ENCODE peak calls at places on chromosomes 5 and 9, in seven cellular contexts. One of them, this sample, is unnamed.

GRCh38 chr5:581266-581665 is 30.9 kb upstream of the CEP72 start:
- DNase-seq in GM12878: no peak
- DNase-seq in SK-N-SH: no peak
- DNase-seq in testis: peak
- DNase-seq in Peyer's patch: no peak
- DNase-seq in heart right ventricle: no peak
- DNase-seq in tibial nerve: no peak
- DNase-seq in this sample: no peak

GRCh38 chr9:78575791-78576190 is 278.9 kb downstream of the PSAT1 start:
- DNase-seq in GM12878: no peak
- DNase-seq in SK-N-SH: no peak
- DNase-seq in testis: no peak
- DNase-seq in Peyer's patch: no peak
- DNase-seq in heart right ventricle: no peak
- DNase-seq in tibial nerve: no peak
- DNase-seq in this sample: no peak

GRCh38 chr5:76953551-76954382 is 922 bp downstream of the CRHBP start:
- DNase-seq in GM12878: no peak
- DNase-seq in SK-N-SH: peak
- DNase-seq in testis: peak
- DNase-seq in Peyer's patch: no peak
- DNase-seq in heart right ventricle: peak
- DNase-seq in tibial nerve: no peak
- DNase-seq in this sample: peak

GRCh38 chr5:132927355-132927754 is 36.1 kb downstream of the AFF4 start:
- DNase-seq in GM12878: no peak
- DNase-seq in SK-N-SH: no peak
- DNase-seq in testis: no peak
- DNase-seq in Peyer's patch: no peak
- DNase-seq in heart right ventricle: no peak
- DNase-seq in tibial nerve: no peak
- DNase-seq in this sample: no peak

GRCh38 chr9:123327697-123328100 is 28.3 kb upstream of the CRB2 start:
- DNase-seq in GM12878: no peak
- DNase-seq in SK-N-SH: no peak
- DNase-seq in testis: no peak
- DNase-seq in Peyer's patch: no peak
- DNase-seq in heart right ventricle: no peak
- DNase-seq in tibial nerve: no peak
- DNase-seq in this sample: no peak

GRCh38 chr9:118896356-118897000 is 472.8 kb downstream of the BRINP1 start:
- DNase-seq in GM12878: no peak
- DNase-seq in SK-N-SH: peak
- DNase-seq in testis: no peak
- DNase-seq in Peyer's patch: no peak
- DNase-seq in heart right ventricle: no peak
- DNase-seq in tibial nerve: no peak
- DNase-seq in this sample: no peak

GRCh38 chr9:2559212-2560152 is 62.1 kb upstream of the VLDLR start:
- DNase-seq in GM12878: no peak
- DNase-seq in SK-N-SH: peak
- DNase-seq in testis: peak
- DNase-seq in Peyer's patch: peak
- DNase-seq in heart right ventricle: peak
- DNase-seq in tibial nerve: peak
- DNase-seq in this sample: no peak

GRCh38 chr9:8724284-8725018 is 924.9 kb upstream of the DMAC1 start:
- DNase-seq in GM12878: no peak
- DNase-seq in SK-N-SH: no peak
- DNase-seq in testis: peak
- DNase-seq in Peyer's patch: no peak
- DNase-seq in heart right ventricle: no peak
- DNase-seq in tibial nerve: no peak
- DNase-seq in this sample: no peak

GRCh38 chr5:36724429-36725332 is 118.3 kb downstream of the SLC1A3 start:
- DNase-seq in GM12878: peak
- DNase-seq in SK-N-SH: no peak
- DNase-seq in testis: peak
- DNase-seq in Peyer's patch: peak
- DNase-seq in heart right ventricle: peak
- DNase-seq in tibial nerve: peak
- DNase-seq in this sample: peak

GRCh38 chr9:77236693-77237092 is 59.4 kb downstream of the VPS13A start:
- DNase-seq in GM12878: no peak
- DNase-seq in SK-N-SH: no peak
- DNase-seq in testis: no peak
- DNase-seq in Peyer's patch: no peak
- DNase-seq in heart right ventricle: no peak
- DNase-seq in tibial nerve: no peak
- DNase-seq in this sample: no peak

GRCh38 chr5:156391139-156391538 is 64.2 kb downstream of the SGCD start:
- DNase-seq in GM12878: no peak
- DNase-seq in SK-N-SH: no peak
- DNase-seq in testis: no peak
- DNase-seq in Peyer's patch: no peak
- DNase-seq in heart right ventricle: no peak
- DNase-seq in tibial nerve: no peak
- DNase-seq in this sample: no peak

GRCh38 chr5:636951-637350 is 24.8 kb downstream of the CEP72 start:
- DNase-seq in GM12878: no peak
- DNase-seq in SK-N-SH: no peak
- DNase-seq in testis: peak
- DNase-seq in Peyer's patch: no peak
- DNase-seq in heart right ventricle: no peak
- DNase-seq in tibial nerve: no peak
- DNase-seq in this sample: no peak

GRCh38 chr9:7592321-7593319 is 207.0 kb downstream of the DMAC1 start:
- DNase-seq in GM12878: no peak
- DNase-seq in SK-N-SH: peak
- DNase-seq in testis: no peak
- DNase-seq in Peyer's patch: no peak
- DNase-seq in heart right ventricle: no peak
- DNase-seq in tibial nerve: no peak
- DNase-seq in this sample: peak

GRCh38 chr9:19720374-19720773 is 68.5 kb downstream of the SLC24A2 start:
- DNase-seq in GM12878: no peak
- DNase-seq in SK-N-SH: no peak
- DNase-seq in testis: peak
- DNase-seq in Peyer's patch: no peak
- DNase-seq in heart right ventricle: no peak
- DNase-seq in tibial nerve: no peak
- DNase-seq in this sample: peak

GRCh38 chr5:156394642-156395393 is 67.9 kb downstream of the SGCD start:
- DNase-seq in GM12878: no peak
- DNase-seq in SK-N-SH: no peak
- DNase-seq in testis: no peak
- DNase-seq in Peyer's patch: no peak
- DNase-seq in heart right ventricle: no peak
- DNase-seq in tibial nerve: peak
- DNase-seq in this sample: no peak

GRCh38 chr5:168198359-168198758 is 93.1 kb upstream of the WWC1 start:
- DNase-seq in GM12878: no peak
- DNase-seq in SK-N-SH: no peak
- DNase-seq in testis: no peak
- DNase-seq in Peyer's patch: no peak
- DNase-seq in heart right ventricle: no peak
- DNase-seq in tibial nerve: no peak
- DNase-seq in this sample: no peak

GRCh38 chr5:77599676-77600075 is 38.8 kb downstream of the OTP start:
- DNase-seq in GM12878: no peak
- DNase-seq in SK-N-SH: no peak
- DNase-seq in testis: no peak
- DNase-seq in Peyer's patch: no peak
- DNase-seq in heart right ventricle: no peak
- DNase-seq in tibial nerve: no peak
- DNase-seq in this sample: no peak

GRCh38 chr9:131732636-131733340 is 7.1 kb downstream of the RAPGEF1 start:
- DNase-seq in GM12878: no peak
- DNase-seq in SK-N-SH: no peak
- DNase-seq in testis: no peak
- DNase-seq in Peyer's patch: peak
- DNase-seq in heart right ventricle: no peak
- DNase-seq in tibial nerve: no peak
- DNase-seq in this sample: peak

GRCh38 chr9:110095776-110096175 is 112.2 kb downstream of the C9orf152 start:
- DNase-seq in GM12878: no peak
- DNase-seq in SK-N-SH: no peak
- DNase-seq in testis: no peak
- DNase-seq in Peyer's patch: no peak
- DNase-seq in heart right ventricle: no peak
- DNase-seq in tibial nerve: no peak
- DNase-seq in this sample: no peak

GRCh38 chr5:93189707-93190120 is 391.3 kb downstream of the NR2F1-AS1 start:
- DNase-seq in GM12878: no peak
- DNase-seq in SK-N-SH: no peak
- DNase-seq in testis: no peak
- DNase-seq in Peyer's patch: no peak
- DNase-seq in heart right ventricle: no peak
- DNase-seq in tibial nerve: no peak
- DNase-seq in this sample: no peak

DNA sequence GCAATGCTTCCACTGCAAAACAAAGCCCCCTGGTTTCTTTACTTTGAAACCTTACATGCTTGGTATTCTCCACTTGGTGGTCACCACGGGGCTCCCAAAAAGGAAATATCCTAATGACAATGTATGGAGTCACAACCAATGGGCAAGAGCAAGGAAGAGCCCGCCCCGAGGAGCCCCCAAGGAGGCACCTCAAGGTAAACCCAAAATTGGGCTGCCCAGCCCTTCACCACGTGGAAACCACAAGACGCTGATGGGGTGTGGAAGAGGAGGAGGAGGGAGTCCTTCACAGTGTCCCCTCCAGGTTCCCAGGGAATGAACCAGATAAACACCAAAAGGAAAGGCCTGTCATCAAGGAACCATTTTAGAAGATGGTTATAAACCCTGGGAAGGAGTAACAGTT is 3.8 kb downstream of the ROR2 start:
- DNase-seq in GM12878: no peak
- DNase-seq in SK-N-SH: no peak
- DNase-seq in testis: no peak
- DNase-seq in Peyer's patch: no peak
- DNase-seq in heart right ventricle: no peak
- DNase-seq in tibial nerve: no peak
- DNase-seq in this sample: no peak
- H3K4me3 ChIP-seq in GM12878: no peak
- H3K4me3 ChIP-seq in SK-N-SH: no peak
- H3K4me3 ChIP-seq in testis: no peak
- H3K4me3 ChIP-seq in Peyer's patch: no peak
- H3K4me3 ChIP-seq in heart right ventricle: no peak
- H3K4me3 ChIP-seq in tibial nerve: no peak
- H3K4me3 ChIP-seq in this sample: peak

GRCh38 chr9:98380065-98380681 is 124.7 kb upstream of the TBC1D2 start:
- DNase-seq in GM12878: peak
- DNase-seq in SK-N-SH: peak
- DNase-seq in testis: peak
- DNase-seq in Peyer's patch: peak
- DNase-seq in heart right ventricle: no peak
- DNase-seq in tibial nerve: no peak
- DNase-seq in this sample: peak
- TF ChIP-seq CTCF in GM12878: no peak
- TF ChIP-seq CTCF in SK-N-SH: no peak
- TF ChIP-seq CTCF in testis: no peak
- TF ChIP-seq CTCF in Peyer's patch: no peak
- TF ChIP-seq CTCF in heart right ventricle: no peak
- TF ChIP-seq CTCF in tibial nerve: no peak
- TF ChIP-seq CTCF in this sample: no peak

GRCh38 chr5:40831346-40832210 is 3.4 kb downstream of the RPL37 start:
- DNase-seq in GM12878: no peak
- DNase-seq in SK-N-SH: no peak
- DNase-seq in testis: no peak
- DNase-seq in Peyer's patch: no peak
- DNase-seq in heart right ventricle: no peak
- DNase-seq in tibial nerve: no peak
- DNase-seq in this sample: no peak

GRCh38 chr5:40833712-40834229 is 1.3 kb downstream of the RPL37 start:
- DNase-seq in GM12878: no peak
- DNase-seq in SK-N-SH: no peak
- DNase-seq in testis: no peak
- DNase-seq in Peyer's patch: no peak
- DNase-seq in heart right ventricle: no peak
- DNase-seq in tibial nerve: no peak
- DNase-seq in this sample: no peak

GRCh38 chr5:40829748-40830305 is 5.2 kb downstream of the RPL37 start:
- DNase-seq in GM12878: no peak
- DNase-seq in SK-N-SH: no peak
- DNase-seq in testis: no peak
- DNase-seq in Peyer's patch: no peak
- DNase-seq in heart right ventricle: no peak
- DNase-seq in tibial nerve: no peak
- DNase-seq in this sample: no peak

GRCh38 chr5:40834391-40834848 is 602 bp downstream of the RPL37 start:
- DNase-seq in GM12878: no peak
- DNase-seq in SK-N-SH: no peak
- DNase-seq in testis: peak
- DNase-seq in Peyer's patch: peak
- DNase-seq in heart right ventricle: no peak
- DNase-seq in tibial nerve: peak
- DNase-seq in this sample: no peak

GRCh38 chr5:40832345-40832744 is 2.7 kb downstream of the RPL37 start:
- DNase-seq in GM12878: no peak
- DNase-seq in SK-N-SH: no peak
- DNase-seq in testis: no peak
- DNase-seq in Peyer's patch: no peak
- DNase-seq in heart right ventricle: no peak
- DNase-seq in tibial nerve: no peak
- DNase-seq in this sample: no peak
- H3K4me3 ChIP-seq in GM12878: peak
- H3K4me3 ChIP-seq in SK-N-SH: peak
- H3K4me3 ChIP-seq in testis: no peak
- H3K4me3 ChIP-seq in Peyer's patch: no peak
- H3K4me3 ChIP-seq in heart right ventricle: no peak
- H3K4me3 ChIP-seq in tibial nerve: no peak
- H3K4me3 ChIP-seq in this sample: peak

DNA sequence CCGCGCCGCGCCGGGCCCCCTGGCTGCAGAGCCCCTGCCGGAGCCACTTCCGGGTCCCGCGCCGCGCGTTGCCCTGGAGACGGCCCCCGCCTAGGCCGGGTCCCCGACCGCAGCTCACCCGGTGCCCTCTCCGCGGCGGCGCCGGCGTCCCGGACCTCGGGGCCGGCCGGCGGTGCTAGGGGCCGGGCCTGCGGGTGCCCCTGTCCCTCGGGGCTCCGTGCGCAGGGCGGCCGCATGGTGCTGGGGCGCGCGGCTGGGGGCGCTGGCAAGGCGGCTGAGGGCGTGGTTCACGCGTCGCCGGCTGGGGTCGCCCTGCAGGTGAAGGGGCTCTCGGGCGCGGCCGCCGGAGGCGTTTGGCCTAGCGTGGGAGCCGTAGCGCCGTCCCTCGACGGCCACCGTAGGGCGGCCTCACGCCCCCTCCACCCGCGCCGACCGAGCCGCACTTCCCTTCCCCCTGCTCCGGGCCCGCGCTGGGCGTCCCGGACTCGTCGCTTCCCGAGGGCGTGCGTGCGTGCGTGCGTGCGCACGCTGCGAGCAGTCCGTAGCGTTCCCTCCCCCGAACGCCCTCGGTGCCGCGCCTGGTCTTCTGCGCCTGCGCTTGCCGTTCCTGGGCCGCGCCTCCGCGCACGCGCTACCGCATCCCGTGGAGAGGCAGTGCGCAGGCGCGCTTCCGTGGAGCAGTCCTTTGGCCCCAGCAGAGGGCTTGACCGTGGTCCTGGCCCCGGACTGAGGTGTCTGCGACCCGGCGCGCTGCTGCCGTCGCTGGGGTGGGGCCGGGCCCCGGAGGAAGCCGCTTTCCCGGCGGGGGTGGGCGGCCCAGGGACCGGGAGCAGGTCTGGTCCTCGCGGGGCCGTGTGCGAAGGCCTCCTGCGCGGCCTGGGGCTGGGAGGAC is at the start of gene TMEM250:
- DNase-seq in GM12878: peak
- DNase-seq in SK-N-SH: peak
- DNase-seq in testis: peak
- DNase-seq in Peyer's patch: peak
- DNase-seq in heart right ventricle: peak
- DNase-seq in tibial nerve: peak
- DNase-seq in this sample: peak
- TF ChIP-seq CTCF in GM12878: peak
- TF ChIP-seq CTCF in SK-N-SH: no peak
- TF ChIP-seq CTCF in testis: peak
- TF ChIP-seq CTCF in Peyer's patch: peak
- TF ChIP-seq CTCF in heart right ventricle: peak
- TF ChIP-seq CTCF in tibial nerve: peak
- TF ChIP-seq CTCF in this sample: peak